ENCODE peak calls at places on chromosome 3, in seven cellular contexts. J, M, S, G, E, P and L are unnamed samples.

GRCh38 chr3:132210476-132211346 is 106.5 kb upstream of the ACP3 start:
- DNase-seq in J (no peak), M (no peak), S (no peak), G (peak; percentile 60), E (peak; percentile 64), P (peak; percentile 1), L (peak; percentile 43)

GRCh38 chr3:27628029-27628750 is 93.9 kb downstream of the EOMES start:
- DNase-seq in J (no peak), M (peak; percentile 32), S (peak; percentile 21), G (no peak), E (no peak), P (no peak), L (no peak)

GRCh38 chr3:102000620-102001209 is 151.4 kb downstream of the NFKBIZ start:
- DNase-seq in J (no peak), M (no peak), S (no peak), G (no peak), E (no peak), P (no peak), L (no peak)

GRCh38 chr3:88219138-88219792 is 69.5 kb downstream of the C3orf38 start:
- DNase-seq in J (peak; percentile 18), M (peak; percentile 10), S (peak; percentile 61), G (peak; percentile 41), E (peak; percentile 39), P (peak; percentile 4), L (no peak)

GRCh38 chr3:45319231-45320085 is 68.9 kb upstream of the LARS2 start:
- DNase-seq in J (no peak), M (no peak), S (no peak), G (no peak), E (no peak), P (no peak), L (no peak)

GRCh38 chr3:142595581-142595950 is 627 bp upstream of the PLS1 start:
- DNase-seq in J (peak; percentile 28), M (peak; percentile 72), S (peak; percentile 95), G (no peak), E (no peak), P (no peak), L (no peak)

GRCh38 chr3:129316121-129317013 is 37.7 kb downstream of the HMCES start:
- DNase-seq in J (peak; percentile 32), M (peak; percentile 82), S (peak; percentile 67), G (peak; percentile 93), E (peak; percentile 89), P (peak; percentile 93), L (peak; percentile 83)

GRCh38 chr3:111954228-111954990 is 24.4 kb upstream of the ABHD10 start:
- DNase-seq in J (peak; percentile 86), M (peak; percentile 10), S (peak; percentile 47), G (no peak), E (no peak), P (no peak), L (peak; percentile 23)

GRCh38 chr3:127068111-127068810 is 85.3 kb downstream of the PLXNA1 start:
- DNase-seq in J (no peak), M (no peak), S (no peak), G (no peak), E (no peak), P (no peak), L (no peak)

GRCh38 chr3:133865136-133865855 is 30.4 kb downstream of the RAB6B start:
- DNase-seq in J (no peak), M (no peak), S (no peak), G (no peak), E (no peak), P (no peak), L (no peak)

GRCh38 chr3:186960327-186960726 is 30.0 kb downstream of the ST6GAL1 start:
- DNase-seq in J (no peak), M (no peak), S (no peak), G (no peak), E (no peak), P (no peak), L (no peak)

GRCh38 chr3:11335056-11335608 is 62.9 kb downstream of the ATG7 start:
- DNase-seq in J (peak; percentile 33), M (peak; percentile 78), S (peak; percentile 61), G (peak; percentile 23), E (no peak), P (no peak), L (peak; percentile 31)

GRCh38 chr3:125313060-125313635 is 62.0 kb downstream of the ZNF148 start:
- DNase-seq in J (no peak), M (peak; percentile 40), S (peak; percentile 56), G (no peak), E (no peak), P (no peak), L (no peak)

GRCh38 chr3:56192001-56192400 is 276.3 kb downstream of the ERC2 start:
- DNase-seq in J (no peak), M (no peak), S (peak; percentile 4), G (no peak), E (no peak), P (no peak), L (no peak)

GRCh38 chr3:126208618-126209256 is 28.4 kb upstream of the ALDH1L1 start:
- DNase-seq in J (peak; percentile 83), M (peak; percentile 97), S (peak; percentile 87), G (peak; percentile 90), E (peak; percentile 85), P (no peak), L (peak; percentile 83)

GRCh38 chr3:52846427-52846983 is 11.7 kb upstream of the MUSTN1 start:
- DNase-seq in J (no peak), M (no peak), S (no peak), G (no peak), E (no peak), P (no peak), L (no peak)

GRCh38 chr3:52845157-52845556 is 10.3 kb upstream of the MUSTN1 start:
- DNase-seq in J (no peak), M (no peak), S (no peak), G (peak; percentile 39), E (peak; percentile 40), P (no peak), L (peak; percentile 16)

GRCh38 chr3:52844290-52844985 is 9.6 kb upstream of the MUSTN1 start:
- DNase-seq in J (no peak), M (no peak), S (no peak), G (no peak), E (no peak), P (no peak), L (no peak)

GRCh38 chr3:52847241-52847640 is 12.4 kb upstream of the MUSTN1 start:
- DNase-seq in J (no peak), M (no peak), S (no peak), G (no peak), E (no peak), P (no peak), L (no peak)

GRCh38 chr3:52845691-52846426 is 11.0 kb upstream of the MUSTN1 start:
- DNase-seq in J (no peak), M (no peak), S (no peak), G (no peak), E (no peak), P (no peak), L (no peak)
- TF ChIP-seq CTCF in J (peak; percentile 49), M (peak; percentile 79), S (peak; percentile 47), G (peak; percentile 40), E (peak; percentile 42), P (peak; percentile 57), L (no peak)

DNA sequence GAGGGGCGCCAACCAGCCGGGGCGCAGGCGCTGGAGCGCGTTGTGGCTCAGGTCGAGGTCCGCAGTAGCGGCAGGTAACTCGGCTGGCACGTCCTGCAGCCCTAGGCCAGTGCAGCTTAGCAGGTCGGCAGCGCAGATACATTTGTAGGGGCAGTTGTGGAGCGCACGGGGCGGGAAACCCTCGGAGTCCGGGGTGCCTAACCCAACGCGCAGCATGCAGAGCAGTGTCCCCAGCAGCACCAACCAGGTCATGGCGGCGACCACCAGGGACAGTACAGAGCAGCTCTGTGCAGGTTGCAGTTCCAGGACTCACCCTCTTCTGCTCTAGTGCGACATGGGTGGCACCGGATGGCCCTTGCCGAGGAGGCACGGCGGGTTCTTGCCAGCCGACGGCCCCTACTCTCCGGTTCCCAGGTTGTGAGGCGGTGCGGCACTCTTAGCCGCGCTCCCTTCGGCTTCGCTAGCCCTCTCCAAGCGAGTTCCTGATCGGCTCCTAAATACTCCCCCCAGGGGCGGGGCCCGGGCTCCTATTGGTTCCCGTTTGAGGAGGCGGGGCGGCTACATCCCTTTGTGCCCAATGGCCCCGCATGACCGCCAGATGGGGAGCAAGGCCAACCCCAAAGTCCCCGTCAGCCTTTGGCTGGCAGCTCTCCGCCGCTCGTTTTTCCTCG is at the start of gene AMIGO3:
- DNase-seq in J (peak; percentile 58), M (peak; percentile 78), S (peak; percentile 90), G (peak; percentile 99), E (peak; percentile 97), P (peak; percentile 88), L (peak; percentile 96)
- TF ChIP-seq CTCF in J (peak; percentile 42), M (peak; percentile 73), S (peak; percentile 53), G (peak; percentile 30), E (peak; percentile 66), P (peak; percentile 78), L (peak; percentile 65)

GRCh38 chr3:183159319-183159718 is 3.2 kb downstream of the LAMP3 start:
- DNase-seq in J (no peak), M (no peak), S (no peak), G (no peak), E (no peak), P (no peak), L (no peak)
- TF ChIP-seq CTCF in J (no peak), M (peak; percentile 17), S (peak; percentile 18), G (no peak), E (no peak), P (no peak), L (no peak)

DNA sequence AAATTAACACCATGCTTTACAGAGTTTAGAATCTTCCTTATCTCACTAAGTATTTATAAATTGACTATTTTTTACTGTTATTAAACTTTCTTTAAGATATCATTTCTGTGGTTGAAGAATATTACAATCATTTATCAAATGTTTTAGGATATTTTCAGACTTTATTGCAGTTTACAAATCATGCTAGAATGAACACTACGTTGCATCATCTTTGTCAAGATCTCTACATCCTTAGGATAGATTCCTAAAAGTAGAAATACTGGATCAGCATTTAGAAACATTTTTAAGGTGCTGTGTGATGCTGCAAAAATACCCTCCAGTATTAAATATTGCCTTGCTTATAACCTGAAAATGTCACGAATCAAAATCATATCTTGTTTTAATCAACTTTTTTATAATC is 2.5 kb upstream of the PLD1 start:
- DNase-seq in J (no peak), M (no peak), S (no peak), G (no peak), E (no peak), P (no peak), L (no peak)
- TF ChIP-seq CTCF in J (no peak), M (no peak), S (no peak), G (no peak), E (no peak), P (no peak), L (no peak)

GRCh38 chr3:41863024-41863423 is 98.9 kb downstream of the ULK4 start:
- DNase-seq in J (no peak), M (no peak), S (no peak), G (no peak), E (no peak), P (no peak), L (no peak)
- TF ChIP-seq CTCF in J (no peak), M (peak; percentile 32), S (no peak), G (no peak), E (no peak), P (no peak), L (no peak)